ENCODE peak calls at places on chromosomes 5 and 9, in four cellular contexts. O, Y, S and R are unnamed samples.
A peak's percentile ranks its signal among the peaks of the same experiment; 100 is the strongest.

GRCh38 chr9:33198163-33198562 is 31.0 kb upstream of the B4GALT1 start:
- DNase-seq in O (no peak), Y (no peak), S (no peak), R (no peak)

GRCh38 chr5:10479226-10479721 is 37.6 kb downstream of the ROPN1L start:
- DNase-seq in O (no peak), Y (no peak), S (no peak), R (no peak)

GRCh38 chr5:132561601-132562000 is 4.8 kb downstream of the RAD50 start:
- DNase-seq in O (no peak), Y (no peak), S (no peak), R (no peak)

GRCh38 chr9:133342570-133342969 is 5.4 kb downstream of the MED22 start:
- DNase-seq in O (no peak), Y (no peak), S (peak; percentile 55), R (no peak)

GRCh38 chr5:34658023-34658422 is 1.9 kb downstream of the RAI14 start:
- DNase-seq in O (no peak), Y (no peak), S (peak; percentile 38), R (no peak)

GRCh38 chr9:131875828-131876485 is 136.1 kb upstream of the RAPGEF1 start:
- DNase-seq in O (no peak), Y (no peak), S (no peak), R (no peak)

GRCh38 chr5:38751103-38751502 is 94.7 kb upstream of the OSMR start:
- DNase-seq in O (no peak), Y (no peak), S (peak; percentile 43), R (no peak)

GRCh38 chr9:36993933-36994764 is 39.9 kb downstream of the PAX5 start:
- DNase-seq in O (peak; percentile 84), Y (no peak), S (no peak), R (no peak)

GRCh38 chr5:147332643-147333042 is 97.8 kb downstream of the STK32A start:
- DNase-seq in O (no peak), Y (no peak), S (no peak), R (no peak)

GRCh38 chr9:100498592-100498991 is 25.6 kb downstream of the TMEFF1 start:
- DNase-seq in O (no peak), Y (no peak), S (no peak), R (no peak)

GRCh38 chr9:4743131-4743875 is 2.3 kb upstream of the AK3 start:
- DNase-seq in O (no peak), Y (no peak), S (peak; percentile 32), R (no peak)

GRCh38 chr9:128733256-128733655 is 9.3 kb upstream of the ZDHHC12 start:
- DNase-seq in O (no peak), Y (no peak), S (peak; percentile 98), R (no peak)

GRCh38 chr5:139829471-139829870 is 33.9 kb downstream of the PSD2 start:
- DNase-seq in O (no peak), Y (no peak), S (no peak), R (no peak)

GRCh38 chr5:74798977-74799911 is 32.2 kb downstream of the NSA2 start:
- DNase-seq in O (no peak), Y (no peak), S (no peak), R (no peak)

GRCh38 chr5:73948720-73949119 is 322.7 kb downstream of the ARHGEF28 start:
- DNase-seq in O (no peak), Y (no peak), S (no peak), R (no peak)

GRCh38 chr9:129783516-129784361 is 19.2 kb upstream of the TOR1B start:
- DNase-seq in O (peak; percentile 46), Y (peak; percentile 75), S (peak; percentile 91), R (peak; percentile 79)

GRCh38 chr9:136520053-136520540 is 25.8 kb downstream of the NOTCH1 start:
- DNase-seq in O (no peak), Y (no peak), S (no peak), R (no peak)

GRCh38 chr5:163509288-163510040 is 4.0 kb downstream of the MAT2B start:
- DNase-seq in O (no peak), Y (no peak), S (peak; percentile 36), R (no peak)

GRCh38 chr9:70382046-70382708 is 32.3 kb downstream of the KLF9 start:
- DNase-seq in O (no peak), Y (no peak), S (no peak), R (no peak)

GRCh38 chr9:94139672-94140417 is 55.6 kb downstream of the PTPDC1 start:
- DNase-seq in O (no peak), Y (no peak), S (no peak), R (no peak)

GRCh38 chr5:106414342-106414741 is 1256.4 kb downstream of the EFNA5 start:
- DNase-seq in O (no peak), Y (no peak), S (no peak), R (no peak)

GRCh38 chr9:100216178-100216787 is 117.2 kb downstream of the INVS start:
- DNase-seq in O (peak; percentile 37), Y (peak; percentile 61), S (peak; percentile 86), R (no peak)

GRCh38 chr5:14463629-14464028 is 118.0 kb upstream of the OTULINL start:
- DNase-seq in O (no peak), Y (no peak), S (no peak), R (peak; percentile 86)

GRCh38 chr9:99120256-99120655 is 15.3 kb downstream of the TGFBR1 start:
- DNase-seq in O (no peak), Y (no peak), S (no peak), R (no peak)

GRCh38 chr5:76718381-76718832 is 2.5 kb downstream of the F2R start:
- DNase-seq in O (no peak), Y (no peak), S (no peak), R (no peak)

GRCh38 chr9:33290247-33290993 is at the start of gene NFX1:
- DNase-seq in O (peak; percentile 97), Y (peak; percentile 98), S (peak; percentile 98), R (peak; percentile 98)

GRCh38 chr5:143700994-143701393 is 111.0 kb upstream of the HMHB1 start:
- DNase-seq in O (no peak), Y (no peak), S (no peak), R (no peak)

GRCh38 chr9:136545065-136545965 is 533 bp downstream of the NOTCH1 start:
- DNase-seq in O (peak; percentile 60), Y (peak; percentile 52), S (no peak), R (no peak)

GRCh38 chr9:116355153-116355827 is 201.7 kb downstream of the PAPPA start:
- DNase-seq in O (no peak), Y (no peak), S (peak; percentile 54), R (no peak)

GRCh38 chr5:124649548-124650501 is 96.6 kb downstream of the ZNF608 start:
- DNase-seq in O (peak; percentile 70), Y (peak; percentile 66), S (no peak), R (peak; percentile 95)

GRCh38 chr9:125558453-125559084 is 148.4 kb downstream of the MAPKAP1 start:
- DNase-seq in O (no peak), Y (peak; percentile 45), S (peak; percentile 89), R (peak; percentile 60)

GRCh38 chr5:1666812-1667588 is 132.6 kb downstream of the MRPL36 start:
- DNase-seq in O (no peak), Y (peak; percentile 61), S (peak; percentile 73), R (no peak)

GRCh38 chr9:723308-723707 is 118.2 kb upstream of the DMRT1 start:
- DNase-seq in O (no peak), Y (no peak), S (no peak), R (no peak)

GRCh38 chr9:136028760-136029470 is 66.2 kb downstream of the NACC2 start:
- DNase-seq in O (no peak), Y (no peak), S (no peak), R (peak; percentile 37)

GRCh38 chr9:17859987-17860386 is 281.1 kb downstream of the SH3GL2 start:
- DNase-seq in O (no peak), Y (no peak), S (no peak), R (no peak)

GRCh38 chr5:2906302-2907090 is 155.0 kb upstream of the IRX2 start:
- DNase-seq in O (no peak), Y (no peak), S (no peak), R (no peak)

GRCh38 chr5:108700928-108701327 is 46.8 kb upstream of the FER start:
- DNase-seq in O (no peak), Y (no peak), S (no peak), R (no peak)

GRCh38 chr5:180139731-180140626 is 68.4 kb upstream of the RNF130 start:
- DNase-seq in O (no peak), Y (no peak), S (no peak), R (no peak)

GRCh38 chr5:56345352-56345751 is 112.2 kb upstream of the ANKRD55 start:
- DNase-seq in O (no peak), Y (no peak), S (no peak), R (no peak)

GRCh38 chr5:56344594-56344993 is 111.5 kb upstream of the ANKRD55 start:
- DNase-seq in O (no peak), Y (no peak), S (no peak), R (no peak)

GRCh38 chr5:56346044-56346710 is 113.0 kb upstream of the ANKRD55 start:
- DNase-seq in O (no peak), Y (no peak), S (no peak), R (no peak)

GRCh38 chr5:56342612-56343011 is 109.5 kb upstream of the ANKRD55 start:
- DNase-seq in O (no peak), Y (no peak), S (no peak), R (no peak)

DNA sequence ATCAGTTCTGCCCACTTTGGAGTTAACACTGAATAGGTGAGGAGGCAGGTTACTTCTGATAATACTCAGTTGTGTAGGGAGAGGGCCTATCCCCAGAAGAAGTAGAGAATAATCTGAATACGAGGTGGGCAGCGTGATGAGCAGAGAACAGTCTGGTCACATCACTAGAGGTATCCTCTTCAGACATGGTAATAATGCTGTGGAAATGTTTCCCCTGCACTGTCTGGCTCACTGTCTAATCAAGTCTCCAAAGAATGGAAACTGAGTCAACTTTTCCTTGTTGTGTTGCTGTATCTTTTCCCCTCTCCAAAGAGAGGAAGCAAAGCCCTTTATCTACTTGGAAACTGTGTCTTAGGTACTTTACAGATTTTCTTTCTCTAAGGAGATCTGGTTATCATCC is 110.9 kb upstream of the ANKRD55 start:
- DNase-seq in O (no peak), Y (no peak), S (no peak), R (no peak)
- TF ChIP-seq CTCF in O (no peak), Y (no peak), S (no peak), R (no peak)

DNA sequence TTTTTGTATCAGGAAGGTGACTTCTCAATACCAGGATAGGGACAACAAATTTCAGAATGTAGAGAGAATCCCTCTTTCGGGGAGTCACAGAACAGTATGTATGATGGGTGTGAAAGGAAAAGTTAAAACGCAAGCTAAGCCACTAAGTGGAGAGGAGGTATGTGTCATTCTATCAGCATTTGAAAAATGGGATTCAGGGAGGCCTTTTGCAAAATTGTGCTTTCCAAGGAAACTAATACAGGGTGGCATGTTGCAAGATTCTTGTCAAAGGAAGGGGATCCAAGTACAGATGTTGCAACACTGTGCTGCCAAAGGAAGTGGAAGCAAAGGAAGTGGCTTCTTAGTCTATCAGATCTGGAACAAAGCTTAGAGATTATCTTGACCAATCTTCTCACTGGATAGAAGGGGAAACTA is 12.6 kb upstream of the TNIP1 start:
- DNase-seq in O (no peak), Y (no peak), S (no peak), R (peak; percentile 69)
- TF ChIP-seq CTCF in O (no peak), Y (no peak), S (no peak), R (no peak)

DNA sequence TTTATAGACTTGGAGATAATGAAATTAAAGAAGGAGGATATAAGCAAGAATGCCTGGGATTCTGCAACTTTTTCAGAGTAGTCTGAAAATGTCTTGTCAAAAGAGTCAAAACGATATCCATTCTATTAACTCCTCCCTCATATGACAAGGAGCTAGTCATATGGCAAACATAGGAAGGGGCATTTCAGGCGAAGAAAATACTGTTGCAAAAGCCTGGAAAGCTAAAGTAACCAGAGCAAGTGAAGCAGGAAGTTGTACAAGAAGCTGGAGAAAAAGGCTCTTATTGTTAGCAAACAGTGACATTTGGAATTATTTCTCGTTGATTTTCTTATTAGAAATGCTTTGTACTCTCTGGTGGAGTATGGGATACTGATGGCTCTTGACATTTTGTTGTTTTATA is 94.0 kb upstream of the PTPRD start:
- DNase-seq in O (no peak), Y (no peak), S (no peak), R (no peak)
- TF ChIP-seq CTCF in O (no peak), Y (no peak), S (no peak), R (no peak)

GRCh38 chr9:112925058-112925641 is 34.5 kb upstream of the SLC46A2 start:
- DNase-seq in O (no peak), Y (no peak), S (peak; percentile 69), R (no peak)
- TF ChIP-seq CTCF in O (no peak), Y (no peak), S (peak; percentile 83), R (peak; percentile 37)